ENCODE peak calls at places on chromosomes 4 and X, in seven cellular contexts. Y, A, S, W, B, Z and M are unnamed samples.

GRCh38 chrX:46918434-46918833 is 6.2 kb downstream of the JADE3 start:
- DNase-seq in Y (no peak), W (no peak), Z (no peak), B (no peak), A (no peak), S (peak), M (peak)

GRCh38 chr4:142408003-142408441 is 438.1 kb downstream of the INPP4B start:
- DNase-seq in Y (peak), S (no peak), A (no peak), Z (peak), W (no peak), B (no peak), M (no peak)

GRCh38 chrX:11908371-11908770 is 150.3 kb downstream of the MSL3 start:
- DNase-seq in W (no peak), S (peak), Y (peak), A (no peak), Z (peak), B (peak), M (peak)

GRCh38 chr4:5224340-5224739 is 173.1 kb downstream of the STK32B start:
- DNase-seq in A (no peak), B (no peak), W (no peak), Y (peak), S (no peak), Z (no peak), M (peak)

GRCh38 chrX:100650841-100651240 is 6.8 kb downstream of the SRPX2 start:
- DNase-seq in A (no peak), S (no peak), Y (no peak), B (no peak), W (no peak), Z (no peak), M (no peak)

GRCh38 chrX:40227111-40227510 is 129.4 kb upstream of the BCOR start:
- DNase-seq in Y (no peak), W (no peak), B (no peak), S (no peak), A (no peak), Z (no peak), M (no peak)

GRCh38 chrX:137858106-137858505 is 292.2 kb downstream of the ZIC3 start:
- DNase-seq in S (no peak), B (no peak), W (no peak), A (no peak), Z (no peak), Y (no peak), M (no peak)

GRCh38 chr4:110211007-110211769 is 12.8 kb upstream of the ELOVL6 start:
- DNase-seq in W (no peak), Y (peak), B (peak), A (no peak), S (peak), Z (peak), M (peak)

GRCh38 chr4:86451560-86452322 is 91.9 kb upstream of the MAPK10 start:
- DNase-seq in A (no peak), W (no peak), Y (peak), Z (no peak), B (no peak), S (no peak), M (no peak)

GRCh38 chr4:109111031-109111430 is 191.4 kb downstream of the COL25A1 start:
- DNase-seq in Y (no peak), S (no peak), B (no peak), W (no peak), Z (no peak), A (no peak), M (no peak)

GRCh38 chr4:83855044-83855443 is 319.1 kb downstream of the GPAT3 start:
- DNase-seq in B (no peak), W (peak), Z (no peak), A (no peak), S (peak), Y (peak), M (no peak)

GRCh38 chrX:125131146-125131545 is 188.5 kb upstream of the TEX13C start:
- DNase-seq in Y (peak), S (peak), A (no peak), B (no peak), W (no peak), Z (no peak), M (peak)

GRCh38 chr4:80846210-80846609 is 184.3 kb upstream of the BMP3 start:
- DNase-seq in Y (no peak), B (no peak), A (no peak), W (no peak), Z (no peak), S (no peak), M (no peak)

GRCh38 chr4:80840396-80840795 is 190.1 kb upstream of the BMP3 start:
- DNase-seq in Y (no peak), W (no peak), Z (no peak), A (no peak), B (no peak), S (no peak), M (no peak)

GRCh38 chr4:80839792-80840191 is 190.7 kb upstream of the BMP3 start:
- DNase-seq in A (no peak), S (no peak), B (no peak), Y (no peak), Z (no peak), W (no peak), M (no peak)

GRCh38 chr4:80841587-80842281 is 188.8 kb upstream of the BMP3 start:
- DNase-seq in Z (no peak), Y (no peak), A (no peak), W (no peak), S (no peak), B (no peak), M (no peak)
- TF ChIP-seq POLR2A in Z (no peak), Y (no peak), A (no peak), W (no peak), S (no peak), B (no peak), M (no peak)

GRCh38 chr4:3532714-3533336 is 603 bp upstream of the LRPAP1 start:
- DNase-seq in Z (no peak), Y (no peak), A (no peak), S (no peak), W (no peak), B (no peak), M (no peak)

GRCh38 chr4:3531306-3531886 is 826 bp downstream of the LRPAP1 start:
- DNase-seq in Z (no peak), S (no peak), Y (no peak), W (no peak), A (no peak), B (no peak), M (no peak)

GRCh38 chr4:3531887-3532713 is at the start of gene LRPAP1:
- DNase-seq in Z (peak), A (peak), B (peak), Y (peak), W (peak), S (peak), M (peak)

GRCh38 chr4:3530663-3531254 is 1.5 kb downstream of the LRPAP1 start:
- DNase-seq in Z (no peak), B (no peak), S (no peak), A (no peak), Y (no peak), W (no peak), M (peak)

GRCh38 chr4:3533421-3533820 is 1.2 kb upstream of the LRPAP1 start:
- DNase-seq in B (no peak), S (no peak), Y (no peak), W (no peak), A (no peak), Z (no peak), M (no peak)
- TF ChIP-seq MAX in B (no peak), S (no peak), Y (no peak), W (no peak), A (no peak), Z (no peak), M (no peak)

GRCh38 chr4:54065282-54066087 is 1.1 kb upstream of the CHIC2 start:
- DNase-seq in B (no peak), Z (peak), A (no peak), S (no peak), W (no peak), Y (no peak), M (peak)

GRCh38 chr4:54064317-54065275 is at the start of gene CHIC2:
- DNase-seq in Y (peak), W (peak), Z (peak), A (peak), S (peak), B (peak), M (peak)

GRCh38 chr4:54066718-54067129 is 2.3 kb upstream of the CHIC2 start:
- DNase-seq in Y (no peak), B (peak), S (no peak), Z (peak), A (no peak), W (no peak), M (peak)

GRCh38 chr4:54066088-54066415 is 1.6 kb upstream of the CHIC2 start:
- DNase-seq in W (no peak), S (no peak), Y (no peak), B (no peak), A (no peak), Z (no peak), M (peak)

GRCh38 chr4:54067163-54067562 is 2.8 kb upstream of the CHIC2 start:
- DNase-seq in Z (peak), B (no peak), W (peak), Y (peak), A (no peak), S (no peak), M (no peak)
- TF ChIP-seq CTCF in Z (no peak), B (no peak), W (no peak), Y (no peak), A (no peak), S (no peak), M (no peak)

GRCh38 chrX:153972368-153973126 is at the start of gene TMEM187:
- DNase-seq in B (peak), S (peak), Z (peak), A (peak), Y (peak), W (peak), M (peak)
- TF ChIP-seq POLR2A in B (no peak), S (peak), Z (peak), A (no peak), Y (no peak), W (peak), M (peak)

GRCh38 chrX:25154168-25154567 is 138.4 kb upstream of the ARX start:
- DNase-seq in B (no peak), A (no peak), Y (no peak), S (no peak), W (no peak), Z (no peak), M (no peak)

GRCh38 chrX:25156323-25156722 is 140.6 kb upstream of the ARX start:
- DNase-seq in Y (peak), A (no peak), S (no peak), Z (no peak), B (no peak), W (no peak), M (no peak)

DNA sequence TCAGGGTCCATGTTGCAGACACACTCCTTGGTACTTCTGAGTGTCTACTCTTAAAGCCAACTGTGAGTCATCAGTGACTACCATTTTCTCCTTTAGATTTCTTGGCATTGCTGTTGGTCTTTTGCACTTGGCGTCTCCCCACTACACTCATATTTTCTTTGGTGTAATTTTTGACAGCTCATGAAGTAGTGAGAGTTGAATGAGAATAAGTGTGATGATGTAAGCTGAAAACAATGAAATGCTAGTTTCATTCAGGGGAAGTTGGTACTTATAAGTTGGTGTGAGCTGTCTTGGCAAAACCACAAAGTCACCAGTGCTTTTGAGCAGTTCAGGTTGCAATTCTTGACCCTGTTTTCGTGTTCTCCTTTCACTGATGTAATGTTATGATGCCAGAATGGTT is 142.9 kb upstream of the ARX start:
- DNase-seq in A (no peak), Y (no peak), S (no peak), W (no peak), Z (no peak), B (no peak), M (no peak)
- TF ChIP-seq MAX in A (no peak), Y (no peak), S (no peak), W (no peak), Z (no peak), B (no peak), M (no peak)

GRCh38 chrX:149871940-149872339 is 9.0 kb upstream of the MAGEA8 start:
- DNase-seq in W (peak), A (peak), S (peak), Z (peak), B (peak), Y (peak), M (peak)
- TF ChIP-seq CTCF in W (peak), A (peak), S (peak), Z (peak), B (peak), Y (peak), M (peak)

GRCh38 chrX:139495324-139495723 is 35.2 kb upstream of the F9 start:
- DNase-seq in B (no peak), Y (no peak), A (no peak), Z (no peak), W (no peak), S (no peak), M (no peak)
- TF ChIP-seq POLR2A in B (no peak), Y (no peak), A (no peak), Z (no peak), W (no peak), S (no peak), M (no peak)